ENCODE peak calls at places on chromosomes 12 and 14, in seven cellular contexts. One of them, this sample, is unnamed.

GRCh38 chr14:78164226-78164853 is 5.8 kb upstream of the NRXN3 start:
- DNase-seq in cardiac muscle cell: peak
- DNase-seq in mesothelial cell of epicardium: no peak
- DNase-seq in CD8-positive, alpha-beta T cell: no peak
- DNase-seq in hepatocyte: peak
- DNase-seq in neural progenitor cell: peak
- DNase-seq in mammary epithelial cell: no peak
- DNase-seq in this sample: peak

GRCh38 chr14:102626530-102626929 is 34.1 kb downstream of the RCOR1 start:
- DNase-seq in mammary epithelial cell: no peak
- DNase-seq in mesothelial cell of epicardium: no peak
- DNase-seq in neural progenitor cell: no peak
- DNase-seq in cardiac muscle cell: no peak
- DNase-seq in CD8-positive, alpha-beta T cell: no peak
- DNase-seq in hepatocyte: no peak
- DNase-seq in this sample: no peak

GRCh38 chr12:115394498-115395220 is 710.7 kb upstream of the TBX3 start:
- DNase-seq in neural progenitor cell: no peak
- DNase-seq in cardiac muscle cell: no peak
- DNase-seq in CD8-positive, alpha-beta T cell: no peak
- DNase-seq in mesothelial cell of epicardium: no peak
- DNase-seq in mammary epithelial cell: no peak
- DNase-seq in hepatocyte: peak
- DNase-seq in this sample: no peak

GRCh38 chr12:19138551-19139344 is 9.2 kb downstream of the PLEKHA5 start:
- DNase-seq in mammary epithelial cell: peak
- DNase-seq in CD8-positive, alpha-beta T cell: no peak
- DNase-seq in cardiac muscle cell: no peak
- DNase-seq in mesothelial cell of epicardium: no peak
- DNase-seq in hepatocyte: no peak
- DNase-seq in neural progenitor cell: peak
- DNase-seq in this sample: no peak

GRCh38 chr14:59664741-59665140 is 88.1 kb upstream of the CCDC175 start:
- DNase-seq in neural progenitor cell: no peak
- DNase-seq in cardiac muscle cell: no peak
- DNase-seq in CD8-positive, alpha-beta T cell: no peak
- DNase-seq in mesothelial cell of epicardium: no peak
- DNase-seq in hepatocyte: no peak
- DNase-seq in mammary epithelial cell: no peak
- DNase-seq in this sample: no peak

GRCh38 chr12:89883630-89884364 is 175.2 kb upstream of the ATP2B1 start:
- DNase-seq in neural progenitor cell: peak
- DNase-seq in CD8-positive, alpha-beta T cell: no peak
- DNase-seq in cardiac muscle cell: no peak
- DNase-seq in hepatocyte: no peak
- DNase-seq in mesothelial cell of epicardium: no peak
- DNase-seq in mammary epithelial cell: peak
- DNase-seq in this sample: no peak

GRCh38 chr14:57657487-57657886 is 163.8 kb upstream of the CCDC198 start:
- DNase-seq in cardiac muscle cell: no peak
- DNase-seq in hepatocyte: peak
- DNase-seq in mesothelial cell of epicardium: no peak
- DNase-seq in neural progenitor cell: no peak
- DNase-seq in CD8-positive, alpha-beta T cell: no peak
- DNase-seq in mammary epithelial cell: peak
- DNase-seq in this sample: no peak

GRCh38 chr12:109277899-109278762 is 31.0 kb downstream of the FOXN4 start:
- DNase-seq in hepatocyte: peak
- DNase-seq in cardiac muscle cell: no peak
- DNase-seq in CD8-positive, alpha-beta T cell: no peak
- DNase-seq in mesothelial cell of epicardium: no peak
- DNase-seq in neural progenitor cell: peak
- DNase-seq in mammary epithelial cell: peak
- DNase-seq in this sample: no peak

GRCh38 chr14:61619494-61619893 is 75.8 kb upstream of the HIF1A start:
- DNase-seq in CD8-positive, alpha-beta T cell: no peak
- DNase-seq in mesothelial cell of epicardium: no peak
- DNase-seq in hepatocyte: no peak
- DNase-seq in mammary epithelial cell: no peak
- DNase-seq in cardiac muscle cell: no peak
- DNase-seq in neural progenitor cell: no peak
- DNase-seq in this sample: no peak

GRCh38 chr14:92565040-92565717 is 51.6 kb downstream of the RIN3 start:
- DNase-seq in hepatocyte: no peak
- DNase-seq in mammary epithelial cell: no peak
- DNase-seq in cardiac muscle cell: no peak
- DNase-seq in CD8-positive, alpha-beta T cell: no peak
- DNase-seq in neural progenitor cell: no peak
- DNase-seq in mesothelial cell of epicardium: no peak
- DNase-seq in this sample: no peak

GRCh38 chr12:16939871-16940306 is 333.9 kb upstream of the LMO3 start:
- DNase-seq in mammary epithelial cell: peak
- DNase-seq in neural progenitor cell: peak
- DNase-seq in CD8-positive, alpha-beta T cell: no peak
- DNase-seq in cardiac muscle cell: peak
- DNase-seq in hepatocyte: peak
- DNase-seq in mesothelial cell of epicardium: no peak
- DNase-seq in this sample: peak

GRCh38 chr12:93461503-93461902 is 5.8 kb upstream of the MRPL42 start:
- DNase-seq in CD8-positive, alpha-beta T cell: no peak
- DNase-seq in mesothelial cell of epicardium: no peak
- DNase-seq in cardiac muscle cell: no peak
- DNase-seq in mammary epithelial cell: no peak
- DNase-seq in hepatocyte: no peak
- DNase-seq in neural progenitor cell: no peak
- DNase-seq in this sample: no peak

GRCh38 chr12:9868271-9868815 is 811 bp downstream of the CLEC2B start:
- DNase-seq in cardiac muscle cell: no peak
- DNase-seq in CD8-positive, alpha-beta T cell: no peak
- DNase-seq in mesothelial cell of epicardium: no peak
- DNase-seq in neural progenitor cell: no peak
- DNase-seq in mammary epithelial cell: no peak
- DNase-seq in hepatocyte: no peak
- DNase-seq in this sample: no peak

GRCh38 chr14:69760810-69761209 is 6.1 kb upstream of the SRSF5 start:
- DNase-seq in mesothelial cell of epicardium: no peak
- DNase-seq in mammary epithelial cell: no peak
- DNase-seq in hepatocyte: no peak
- DNase-seq in cardiac muscle cell: no peak
- DNase-seq in neural progenitor cell: no peak
- DNase-seq in CD8-positive, alpha-beta T cell: no peak
- DNase-seq in this sample: no peak

GRCh38 chr12:69824028-69824427 is 999 bp upstream of the MYRFL start:
- DNase-seq in mammary epithelial cell: no peak
- DNase-seq in CD8-positive, alpha-beta T cell: no peak
- DNase-seq in hepatocyte: no peak
- DNase-seq in neural progenitor cell: no peak
- DNase-seq in mesothelial cell of epicardium: no peak
- DNase-seq in cardiac muscle cell: no peak
- DNase-seq in this sample: no peak

GRCh38 chr12:28479683-28480082 is 289.4 kb downstream of the CCDC91 start:
- DNase-seq in CD8-positive, alpha-beta T cell: no peak
- DNase-seq in cardiac muscle cell: no peak
- DNase-seq in mesothelial cell of epicardium: no peak
- DNase-seq in hepatocyte: no peak
- DNase-seq in mammary epithelial cell: no peak
- DNase-seq in neural progenitor cell: no peak
- DNase-seq in this sample: no peak

GRCh38 chr12:90253674-90254181 is 545.1 kb upstream of the ATP2B1 start:
- DNase-seq in CD8-positive, alpha-beta T cell: peak
- DNase-seq in mesothelial cell of epicardium: no peak
- DNase-seq in mammary epithelial cell: peak
- DNase-seq in cardiac muscle cell: peak
- DNase-seq in hepatocyte: peak
- DNase-seq in neural progenitor cell: no peak
- DNase-seq in this sample: peak

GRCh38 chr14:85154714-85155113 is 375.2 kb upstream of the FLRT2 start:
- DNase-seq in cardiac muscle cell: no peak
- DNase-seq in neural progenitor cell: no peak
- DNase-seq in CD8-positive, alpha-beta T cell: no peak
- DNase-seq in mammary epithelial cell: no peak
- DNase-seq in mesothelial cell of epicardium: no peak
- DNase-seq in hepatocyte: no peak
- DNase-seq in this sample: no peak

GRCh38 chr14:24817638-24818053 is 183.7 kb upstream of the GZMB start:
- DNase-seq in mammary epithelial cell: no peak
- DNase-seq in neural progenitor cell: peak
- DNase-seq in cardiac muscle cell: peak
- DNase-seq in hepatocyte: peak
- DNase-seq in CD8-positive, alpha-beta T cell: no peak
- DNase-seq in mesothelial cell of epicardium: no peak
- DNase-seq in this sample: peak

GRCh38 chr12:111304642-111305071 is 64.2 kb downstream of the PHETA1 start:
- DNase-seq in neural progenitor cell: peak
- DNase-seq in CD8-positive, alpha-beta T cell: no peak
- DNase-seq in hepatocyte: no peak
- DNase-seq in mammary epithelial cell: no peak
- DNase-seq in mesothelial cell of epicardium: no peak
- DNase-seq in cardiac muscle cell: no peak
- DNase-seq in this sample: peak

GRCh38 chr12:110501378-110501721 is 561 bp downstream of the VPS29 start:
- DNase-seq in mesothelial cell of epicardium: no peak
- DNase-seq in hepatocyte: peak
- DNase-seq in mammary epithelial cell: peak
- DNase-seq in CD8-positive, alpha-beta T cell: no peak
- DNase-seq in neural progenitor cell: peak
- DNase-seq in cardiac muscle cell: peak
- DNase-seq in this sample: peak

GRCh38 chr12:65640489-65640901 is 183.8 kb upstream of the HMGA2 start:
- DNase-seq in cardiac muscle cell: no peak
- DNase-seq in mesothelial cell of epicardium: no peak
- DNase-seq in hepatocyte: no peak
- DNase-seq in mammary epithelial cell: no peak
- DNase-seq in neural progenitor cell: no peak
- DNase-seq in CD8-positive, alpha-beta T cell: no peak
- DNase-seq in this sample: no peak

GRCh38 chr12:56151672-56152131 is 685 bp upstream of the MYL6B start:
- DNase-seq in CD8-positive, alpha-beta T cell: peak
- DNase-seq in neural progenitor cell: peak
- DNase-seq in hepatocyte: peak
- DNase-seq in mammary epithelial cell: peak
- DNase-seq in cardiac muscle cell: peak
- DNase-seq in mesothelial cell of epicardium: no peak
- DNase-seq in this sample: peak
- TF ChIP-seq CTCF in CD8-positive, alpha-beta T cell: peak
- TF ChIP-seq CTCF in neural progenitor cell: peak
- TF ChIP-seq CTCF in hepatocyte: peak
- TF ChIP-seq CTCF in mammary epithelial cell: peak
- TF ChIP-seq CTCF in cardiac muscle cell: peak
- TF ChIP-seq CTCF in mesothelial cell of epicardium: peak
- TF ChIP-seq CTCF in this sample: peak

GRCh38 chr12:49060237-49061156 is at the start of gene KMT2D:
- DNase-seq in mammary epithelial cell: peak
- DNase-seq in mesothelial cell of epicardium: peak
- DNase-seq in cardiac muscle cell: peak
- DNase-seq in CD8-positive, alpha-beta T cell: peak
- DNase-seq in neural progenitor cell: peak
- DNase-seq in hepatocyte: peak
- DNase-seq in this sample: peak
- TF ChIP-seq CTCF in mammary epithelial cell: no peak
- TF ChIP-seq CTCF in mesothelial cell of epicardium: no peak
- TF ChIP-seq CTCF in cardiac muscle cell: peak
- TF ChIP-seq CTCF in CD8-positive, alpha-beta T cell: no peak
- TF ChIP-seq CTCF in neural progenitor cell: peak
- TF ChIP-seq CTCF in hepatocyte: peak
- TF ChIP-seq CTCF in this sample: no peak

GRCh38 chr12:751192-751827 is 1.1 kb upstream of the WNK1 start:
- DNase-seq in CD8-positive, alpha-beta T cell: peak
- DNase-seq in mammary epithelial cell: peak
- DNase-seq in neural progenitor cell: peak
- DNase-seq in cardiac muscle cell: peak
- DNase-seq in hepatocyte: peak
- DNase-seq in mesothelial cell of epicardium: peak
- DNase-seq in this sample: peak

GRCh38 chr12:751828-752672 is at the start of gene WNK1:
- DNase-seq in hepatocyte: peak
- DNase-seq in neural progenitor cell: peak
- DNase-seq in CD8-positive, alpha-beta T cell: peak
- DNase-seq in mammary epithelial cell: peak
- DNase-seq in mesothelial cell of epicardium: peak
- DNase-seq in cardiac muscle cell: peak
- DNase-seq in this sample: peak

GRCh38 chr12:753401-754237 is 1.2 kb downstream of the WNK1 start:
- DNase-seq in CD8-positive, alpha-beta T cell: peak
- DNase-seq in hepatocyte: peak
- DNase-seq in neural progenitor cell: peak
- DNase-seq in mammary epithelial cell: no peak
- DNase-seq in cardiac muscle cell: peak
- DNase-seq in mesothelial cell of epicardium: peak
- DNase-seq in this sample: peak

GRCh38 chr12:754238-754816 is 1.9 kb downstream of the WNK1 start:
- DNase-seq in mesothelial cell of epicardium: no peak
- DNase-seq in mammary epithelial cell: peak
- DNase-seq in cardiac muscle cell: peak
- DNase-seq in CD8-positive, alpha-beta T cell: no peak
- DNase-seq in hepatocyte: peak
- DNase-seq in neural progenitor cell: peak
- DNase-seq in this sample: no peak

GRCh38 chr12:752673-753400 is 458 bp downstream of the WNK1 start:
- DNase-seq in mesothelial cell of epicardium: peak
- DNase-seq in hepatocyte: peak
- DNase-seq in cardiac muscle cell: peak
- DNase-seq in neural progenitor cell: peak
- DNase-seq in CD8-positive, alpha-beta T cell: peak
- DNase-seq in mammary epithelial cell: peak
- DNase-seq in this sample: peak
- TF ChIP-seq CTCF in mesothelial cell of epicardium: no peak
- TF ChIP-seq CTCF in hepatocyte: peak
- TF ChIP-seq CTCF in cardiac muscle cell: no peak
- TF ChIP-seq CTCF in neural progenitor cell: peak
- TF ChIP-seq CTCF in CD8-positive, alpha-beta T cell: no peak
- TF ChIP-seq CTCF in mammary epithelial cell: no peak
- TF ChIP-seq CTCF in this sample: no peak

GRCh38 chr12:26187014-26187413 is 8.4 kb upstream of the SSPN start:
- DNase-seq in mammary epithelial cell: peak
- DNase-seq in mesothelial cell of epicardium: no peak
- DNase-seq in neural progenitor cell: no peak
- DNase-seq in CD8-positive, alpha-beta T cell: no peak
- DNase-seq in cardiac muscle cell: no peak
- DNase-seq in hepatocyte: no peak
- DNase-seq in this sample: no peak

GRCh38 chr12:26188641-26189040 is 6.7 kb upstream of the SSPN start:
- DNase-seq in neural progenitor cell: no peak
- DNase-seq in hepatocyte: no peak
- DNase-seq in mesothelial cell of epicardium: no peak
- DNase-seq in cardiac muscle cell: no peak
- DNase-seq in CD8-positive, alpha-beta T cell: no peak
- DNase-seq in mammary epithelial cell: peak
- DNase-seq in this sample: no peak

GRCh38 chr12:26188132-26188531 is 7.2 kb upstream of the SSPN start:
- DNase-seq in mesothelial cell of epicardium: no peak
- DNase-seq in neural progenitor cell: no peak
- DNase-seq in CD8-positive, alpha-beta T cell: no peak
- DNase-seq in hepatocyte: no peak
- DNase-seq in cardiac muscle cell: no peak
- DNase-seq in mammary epithelial cell: peak
- DNase-seq in this sample: no peak

GRCh38 chr12:26185532-26186320 is 9.6 kb upstream of the SSPN start:
- DNase-seq in mammary epithelial cell: peak
- DNase-seq in cardiac muscle cell: no peak
- DNase-seq in CD8-positive, alpha-beta T cell: no peak
- DNase-seq in mesothelial cell of epicardium: no peak
- DNase-seq in hepatocyte: no peak
- DNase-seq in neural progenitor cell: no peak
- DNase-seq in this sample: peak

GRCh38 chr12:26187429-26187828 is 7.9 kb upstream of the SSPN start:
- DNase-seq in mesothelial cell of epicardium: no peak
- DNase-seq in neural progenitor cell: peak
- DNase-seq in hepatocyte: no peak
- DNase-seq in CD8-positive, alpha-beta T cell: no peak
- DNase-seq in cardiac muscle cell: no peak
- DNase-seq in mammary epithelial cell: no peak
- DNase-seq in this sample: peak
- TF ChIP-seq CTCF in mesothelial cell of epicardium: no peak
- TF ChIP-seq CTCF in neural progenitor cell: peak
- TF ChIP-seq CTCF in hepatocyte: no peak
- TF ChIP-seq CTCF in CD8-positive, alpha-beta T cell: no peak
- TF ChIP-seq CTCF in cardiac muscle cell: no peak
- TF ChIP-seq CTCF in mammary epithelial cell: no peak
- TF ChIP-seq CTCF in this sample: no peak

This sample was measured in Calu3.